ENCODE peak calls at places on chromosomes 13 and 19, in five cellular contexts. One of them, this sample, is unnamed. For H3K27me3, the result is how much of the 10 kb centered on the place peaks cover.

GRCh38 chr13:113083402-113084061 is 22.1 kb upstream of the F7 start:
- DNase-seq in body of pancreas: no peak
- DNase-seq in CD8-positive, alpha-beta T cell: no peak
- DNase-seq in GM23248: peak
- DNase-seq in GM23338: no peak
- DNase-seq in this sample: no peak

GRCh38 chr19:4896372-4896771 is 6.3 kb downstream of the ARRDC5 start:
- DNase-seq in CD8-positive, alpha-beta T cell: no peak
- DNase-seq in body of pancreas: peak
- DNase-seq in GM23338: no peak
- DNase-seq in GM23248: peak
- DNase-seq in this sample: no peak

GRCh38 chr13:43245374-43245964 is 222.1 kb downstream of the DNAJC15 start:
- DNase-seq in CD8-positive, alpha-beta T cell: no peak
- DNase-seq in GM23248: peak
- DNase-seq in GM23338: no peak
- DNase-seq in body of pancreas: no peak
- DNase-seq in this sample: peak

GRCh38 chr13:51601601-51602348 is 17.5 kb downstream of the WDFY2 start:
- DNase-seq in GM23248: no peak
- DNase-seq in CD8-positive, alpha-beta T cell: no peak
- DNase-seq in body of pancreas: no peak
- DNase-seq in GM23338: no peak
- DNase-seq in this sample: no peak

GRCh38 chr19:40294560-40294959 is 9.4 kb upstream of the AKT2 start:
- DNase-seq in GM23248: no peak
- DNase-seq in GM23338: no peak
- DNase-seq in CD8-positive, alpha-beta T cell: no peak
- DNase-seq in body of pancreas: no peak
- DNase-seq in this sample: no peak

GRCh38 chr19:5369962-5370367 is 29.4 kb upstream of the PTPRS start:
- DNase-seq in GM23338: peak
- DNase-seq in CD8-positive, alpha-beta T cell: no peak
- DNase-seq in body of pancreas: peak
- DNase-seq in GM23248: peak
- DNase-seq in this sample: peak

GRCh38 chr19:38034153-38034835 is 127.3 kb downstream of the SIPA1L3 start:
- DNase-seq in CD8-positive, alpha-beta T cell: no peak
- DNase-seq in body of pancreas: no peak
- DNase-seq in GM23338: no peak
- DNase-seq in GM23248: peak
- DNase-seq in this sample: no peak

GRCh38 chr19:18193388-18194207 is 580 bp downstream of the MPV17L2 start:
- DNase-seq in body of pancreas: no peak
- DNase-seq in GM23248: peak
- DNase-seq in CD8-positive, alpha-beta T cell: no peak
- DNase-seq in GM23338: no peak
- DNase-seq in this sample: peak

GRCh38 chr13:31859546-31859945 is 120.2 kb downstream of the RXFP2 start:
- DNase-seq in CD8-positive, alpha-beta T cell: no peak
- DNase-seq in GM23248: peak
- DNase-seq in GM23338: no peak
- DNase-seq in body of pancreas: peak
- DNase-seq in this sample: no peak

GRCh38 chr13:19083340-19083739 is 98.3 kb downstream of the TUBA3C start:
- DNase-seq in CD8-positive, alpha-beta T cell: no peak
- DNase-seq in GM23338: no peak
- DNase-seq in body of pancreas: no peak
- DNase-seq in GM23248: no peak
- DNase-seq in this sample: no peak

GRCh38 chr13:113195360-113195759 is 13.1 kb downstream of the PCID2 start:
- DNase-seq in body of pancreas: peak
- DNase-seq in GM23248: no peak
- DNase-seq in CD8-positive, alpha-beta T cell: no peak
- DNase-seq in GM23338: no peak
- DNase-seq in this sample: no peak

GRCh38 chr19:46478356-46478986 is 7.1 kb upstream of the PNMA8A start:
- DNase-seq in GM23338: peak
- DNase-seq in CD8-positive, alpha-beta T cell: no peak
- DNase-seq in GM23248: peak
- DNase-seq in body of pancreas: no peak
- DNase-seq in this sample: peak

GRCh38 chr13:78102121-78102677 is 183.6 kb upstream of the EDNRB start:
- DNase-seq in GM23248: peak
- DNase-seq in body of pancreas: peak
- DNase-seq in CD8-positive, alpha-beta T cell: no peak
- DNase-seq in GM23338: no peak
- DNase-seq in this sample: peak

GRCh38 chr13:39684531-39685137 is 29.2 kb downstream of the COG6 start:
- DNase-seq in body of pancreas: no peak
- DNase-seq in CD8-positive, alpha-beta T cell: no peak
- DNase-seq in GM23248: peak
- DNase-seq in GM23338: peak
- DNase-seq in this sample: peak

GRCh38 chr13:98542568-98543379 is 34.1 kb downstream of the STK24 start:
- DNase-seq in GM23338: no peak
- DNase-seq in GM23248: peak
- DNase-seq in CD8-positive, alpha-beta T cell: no peak
- DNase-seq in body of pancreas: no peak
- DNase-seq in this sample: no peak

GRCh38 chr19:33248104-33248503 is 22.5 kb upstream of the SLC7A10 start:
- DNase-seq in GM23338: no peak
- DNase-seq in CD8-positive, alpha-beta T cell: no peak
- DNase-seq in GM23248: no peak
- DNase-seq in body of pancreas: no peak
- DNase-seq in this sample: no peak
- H3K27me3 ChIP-seq in GM23338: under half
- H3K27me3 ChIP-seq in CD8-positive, alpha-beta T cell: under half
- H3K27me3 ChIP-seq in GM23248: under half
- H3K27me3 ChIP-seq in body of pancreas: under half
- H3K27me3 ChIP-seq in this sample: under half

DNA sequence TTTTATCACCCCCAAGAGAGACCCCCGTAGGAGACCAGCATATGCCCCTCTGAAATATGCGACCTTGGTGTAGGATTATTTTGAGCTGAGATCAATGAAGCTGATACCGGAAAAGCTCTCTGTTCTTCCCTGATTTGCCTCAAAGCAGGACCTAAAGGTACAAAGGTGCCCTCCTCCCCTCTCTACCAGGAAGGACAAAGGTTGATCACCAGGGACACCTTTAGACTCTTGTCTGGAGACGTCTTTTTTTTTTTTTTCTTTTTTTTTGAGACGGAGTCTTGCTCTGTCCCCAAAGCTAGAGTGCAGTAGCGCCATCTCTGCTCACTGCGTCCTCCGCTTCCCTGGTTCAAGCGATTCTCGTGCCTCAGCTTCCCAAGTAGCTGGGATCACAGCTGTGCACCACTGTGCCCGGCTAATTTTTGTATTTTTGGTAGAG is 792 bp upstream of the PEX11G start:
- DNase-seq in CD8-positive, alpha-beta T cell: no peak
- DNase-seq in body of pancreas: no peak
- DNase-seq in GM23338: peak
- DNase-seq in GM23248: no peak
- DNase-seq in this sample: no peak
- H3K4me3 ChIP-seq in CD8-positive, alpha-beta T cell: peak
- H3K4me3 ChIP-seq in body of pancreas: no peak
- H3K4me3 ChIP-seq in GM23338: no peak
- H3K4me3 ChIP-seq in GM23248: peak
- H3K4me3 ChIP-seq in this sample: peak

GRCh38 chr13:94703721-94704314 is 8.5 kb downstream of the SOX21 start:
- DNase-seq in GM23248: no peak
- DNase-seq in GM23338: peak
- DNase-seq in body of pancreas: no peak
- DNase-seq in CD8-positive, alpha-beta T cell: no peak
- DNase-seq in this sample: no peak

GRCh38 chr13:94701313-94702180 is 10.8 kb downstream of the SOX21 start:
- DNase-seq in body of pancreas: no peak
- DNase-seq in CD8-positive, alpha-beta T cell: no peak
- DNase-seq in GM23248: no peak
- DNase-seq in GM23338: peak
- DNase-seq in this sample: no peak

GRCh38 chr13:94702181-94703041 is 9.9 kb downstream of the SOX21 start:
- DNase-seq in CD8-positive, alpha-beta T cell: no peak
- DNase-seq in GM23248: no peak
- DNase-seq in body of pancreas: no peak
- DNase-seq in GM23338: peak
- DNase-seq in this sample: no peak

GRCh38 chr13:94704347-94705080 is 7.8 kb downstream of the SOX21 start:
- DNase-seq in CD8-positive, alpha-beta T cell: no peak
- DNase-seq in GM23338: peak
- DNase-seq in GM23248: no peak
- DNase-seq in body of pancreas: no peak
- DNase-seq in this sample: no peak

GRCh38 chr13:94703271-94703670 is 9.1 kb downstream of the SOX21 start:
- DNase-seq in GM23338: peak
- DNase-seq in body of pancreas: no peak
- DNase-seq in GM23248: no peak
- DNase-seq in CD8-positive, alpha-beta T cell: no peak
- DNase-seq in this sample: no peak
- H3K27me3 ChIP-seq in GM23338: half or more
- H3K27me3 ChIP-seq in body of pancreas: under half
- H3K27me3 ChIP-seq in GM23248: half or more
- H3K27me3 ChIP-seq in CD8-positive, alpha-beta T cell: under half
- H3K27me3 ChIP-seq in this sample: half or more

DNA sequence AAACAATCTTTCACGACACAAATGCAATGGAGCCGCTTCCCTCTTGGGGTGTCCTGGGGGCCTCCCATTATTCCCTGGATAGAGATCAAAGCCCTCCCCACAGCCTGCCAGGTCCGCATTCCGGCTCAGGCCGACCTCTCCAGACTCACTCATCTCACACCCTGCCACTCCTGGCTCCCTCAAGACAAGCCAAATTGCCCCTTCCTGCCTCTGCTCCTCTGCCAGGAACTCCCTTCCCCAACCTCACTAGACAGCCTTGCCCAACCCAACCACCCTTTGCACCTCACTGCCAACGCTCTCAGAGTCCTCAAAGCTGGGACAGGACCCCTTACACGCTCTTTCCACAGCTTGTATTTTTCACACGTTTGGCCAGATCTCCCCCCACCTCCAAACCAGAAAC is 1.5 kb downstream of the ABHD17A start:
- DNase-seq in GM23248: no peak
- DNase-seq in GM23338: no peak
- DNase-seq in CD8-positive, alpha-beta T cell: no peak
- DNase-seq in body of pancreas: no peak
- DNase-seq in this sample: peak
- H3K4me3 ChIP-seq in GM23248: peak
- H3K4me3 ChIP-seq in GM23338: peak
- H3K4me3 ChIP-seq in CD8-positive, alpha-beta T cell: peak
- H3K4me3 ChIP-seq in body of pancreas: no peak
- H3K4me3 ChIP-seq in this sample: peak

GRCh38 chr13:99736541-99736940 is 235.0 kb downstream of the ZIC5 start:
- DNase-seq in CD8-positive, alpha-beta T cell: no peak
- DNase-seq in GM23338: no peak
- DNase-seq in GM23248: no peak
- DNase-seq in body of pancreas: no peak
- DNase-seq in this sample: no peak
- H3K27me3 ChIP-seq in CD8-positive, alpha-beta T cell: under half
- H3K27me3 ChIP-seq in GM23338: under half
- H3K27me3 ChIP-seq in GM23248: under half
- H3K27me3 ChIP-seq in body of pancreas: under half
- H3K27me3 ChIP-seq in this sample: under half

DNA sequence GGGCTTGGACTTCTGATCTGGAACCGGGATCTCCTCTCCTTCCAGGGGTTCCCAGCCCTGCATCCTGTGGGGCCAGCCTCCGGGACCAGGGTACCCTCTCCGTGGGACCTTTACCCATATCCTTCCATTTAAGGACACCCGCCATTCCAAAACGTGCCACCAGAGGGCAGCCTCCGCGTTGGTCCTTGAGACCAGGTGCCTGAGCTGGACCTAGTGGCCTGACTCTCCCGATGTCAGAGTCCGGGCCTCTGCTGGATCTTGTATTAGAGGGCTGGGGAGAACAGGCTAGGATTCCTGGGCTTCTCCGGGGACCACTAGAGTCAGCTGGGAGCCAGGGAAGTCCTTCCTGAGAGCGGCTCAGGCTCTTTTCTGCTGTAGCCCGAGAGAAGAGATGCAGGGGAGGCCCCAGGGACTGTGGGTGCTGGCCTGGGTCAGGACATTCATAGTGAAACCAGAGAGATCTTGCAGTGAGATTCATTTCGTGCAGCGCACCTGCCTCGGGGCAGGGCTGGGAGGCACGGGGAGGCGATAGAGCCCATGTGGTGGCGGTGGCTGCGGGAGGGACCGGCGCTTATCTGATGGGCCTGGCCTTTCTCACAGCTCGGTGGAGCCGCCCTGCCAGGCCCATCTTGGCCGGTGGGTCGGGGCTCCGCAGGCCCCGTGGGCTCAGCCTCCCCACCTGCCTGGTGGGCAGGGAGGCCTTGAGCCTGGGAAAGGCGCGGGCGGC is 9.8 kb upstream of the SLC7A10 start:
- DNase-seq in CD8-positive, alpha-beta T cell: peak
- DNase-seq in GM23338: peak
- DNase-seq in body of pancreas: peak
- DNase-seq in GM23248: peak
- DNase-seq in this sample: peak
- H3K4me3 ChIP-seq in CD8-positive, alpha-beta T cell: no peak
- H3K4me3 ChIP-seq in GM23338: no peak
- H3K4me3 ChIP-seq in body of pancreas: no peak
- H3K4me3 ChIP-seq in GM23248: no peak
- H3K4me3 ChIP-seq in this sample: no peak

GRCh38 chr13:27293873-27294515 is 23.4 kb downstream of the RASL11A start:
- DNase-seq in GM23338: no peak
- DNase-seq in GM23248: no peak
- DNase-seq in body of pancreas: no peak
- DNase-seq in CD8-positive, alpha-beta T cell: no peak
- DNase-seq in this sample: no peak

GRCh38 chr13:27296496-27296895 is 25.9 kb downstream of the RASL11A start:
- DNase-seq in CD8-positive, alpha-beta T cell: no peak
- DNase-seq in GM23248: no peak
- DNase-seq in GM23338: no peak
- DNase-seq in body of pancreas: no peak
- DNase-seq in this sample: no peak

GRCh38 chr13:27293051-27293691 is 22.5 kb downstream of the RASL11A start:
- DNase-seq in GM23338: no peak
- DNase-seq in body of pancreas: no peak
- DNase-seq in CD8-positive, alpha-beta T cell: no peak
- DNase-seq in GM23248: no peak
- DNase-seq in this sample: no peak

GRCh38 chr13:27295660-27296059 is 25.0 kb downstream of the RASL11A start:
- DNase-seq in CD8-positive, alpha-beta T cell: no peak
- DNase-seq in GM23338: no peak
- DNase-seq in GM23248: no peak
- DNase-seq in body of pancreas: no peak
- DNase-seq in this sample: no peak

GRCh38 chr13:27295096-27295495 is 24.5 kb downstream of the RASL11A start:
- DNase-seq in GM23248: no peak
- DNase-seq in body of pancreas: no peak
- DNase-seq in GM23338: no peak
- DNase-seq in CD8-positive, alpha-beta T cell: no peak
- DNase-seq in this sample: no peak
- H3K27me3 ChIP-seq in GM23248: under half
- H3K27me3 ChIP-seq in body of pancreas: under half
- H3K27me3 ChIP-seq in GM23338: under half
- H3K27me3 ChIP-seq in CD8-positive, alpha-beta T cell: under half
- H3K27me3 ChIP-seq in this sample: under half

DNA sequence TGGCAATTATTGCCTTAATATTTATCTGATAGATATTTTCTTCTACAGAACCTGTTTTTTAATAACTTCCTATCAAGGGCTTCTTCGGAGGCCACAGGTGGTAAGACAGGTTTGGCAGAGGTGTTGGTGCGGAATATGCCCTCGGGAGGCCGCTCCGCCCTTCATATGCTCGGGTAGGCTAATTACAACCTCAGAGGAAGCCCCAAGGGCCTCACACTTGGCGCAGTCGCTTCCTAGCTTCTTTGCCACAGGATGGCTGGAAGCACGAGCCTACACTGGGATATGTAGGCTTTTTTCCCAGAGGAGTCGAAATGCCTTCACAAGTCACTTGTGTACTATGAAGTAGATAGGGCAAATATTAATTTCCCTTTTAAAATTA is 68.8 kb downstream of the LMO7 start:
- DNase-seq in GM23248: no peak
- DNase-seq in body of pancreas: peak
- DNase-seq in GM23338: peak
- DNase-seq in CD8-positive, alpha-beta T cell: no peak
- DNase-seq in this sample: no peak
- H3K4me3 ChIP-seq in GM23248: peak
- H3K4me3 ChIP-seq in body of pancreas: no peak
- H3K4me3 ChIP-seq in GM23338: no peak
- H3K4me3 ChIP-seq in CD8-positive, alpha-beta T cell: no peak
- H3K4me3 ChIP-seq in this sample: no peak